ENCODE peak calls at places on chromosome 3, in seven cellular contexts. H, K, P, E, L, X and Q are unnamed samples.
A peak's percentile ranks its signal among the peaks of the same experiment; 100 is the strongest.

GRCh38 chr3:119690043-119690656 is 12.7 kb upstream of the CFAP91 start:
- DNase-seq in H (no peak), K (peak; percentile 42), P (peak; percentile 63), E (peak; percentile 43), L (no peak), X (no peak), Q (no peak)

GRCh38 chr3:108804956-108805355 is 17.6 kb upstream of the TRAT1 start:
- DNase-seq in H (no peak), K (no peak), P (no peak), E (no peak), L (no peak), X (no peak), Q (no peak)

GRCh38 chr3:198030726-198031125 is 70.7 kb downstream of the LMLN start:
- DNase-seq in H (no peak), K (no peak), P (no peak), E (no peak), L (no peak), X (no peak), Q (no peak)

GRCh38 chr3:23501201-23501824 is 298.2 kb downstream of the UBE2E2 start:
- DNase-seq in H (no peak), K (no peak), P (no peak), E (no peak), L (no peak), X (no peak), Q (no peak)

GRCh38 chr3:150961949-150962348 is 10.6 kb downstream of the CLRN1 start:
- DNase-seq in H (no peak), K (no peak), P (no peak), E (no peak), L (no peak), X (no peak), Q (no peak)

GRCh38 chr3:102718651-102719050 is 283.8 kb downstream of the ZPLD1 start:
- DNase-seq in H (no peak), K (no peak), P (no peak), E (no peak), L (no peak), X (no peak), Q (no peak)

GRCh38 chr3:18080198-18080689 is 337.8 kb upstream of the TBC1D5 start:
- DNase-seq in H (no peak), K (no peak), P (peak; percentile 40), E (no peak), L (no peak), X (no peak), Q (no peak)

GRCh38 chr3:161630791-161631190 is 134.2 kb downstream of the OTOL1 start:
- DNase-seq in H (no peak), K (no peak), P (peak; percentile 38), E (peak; percentile 22), L (no peak), X (no peak), Q (no peak)

GRCh38 chr3:29494305-29495036 is 213.6 kb downstream of the RBMS3 start:
- DNase-seq in H (no peak), K (no peak), P (no peak), E (no peak), L (no peak), X (no peak), Q (no peak)

GRCh38 chr3:29249829-29250228 is 31.0 kb upstream of the RBMS3 start:
- DNase-seq in H (no peak), K (no peak), P (no peak), E (no peak), L (no peak), X (no peak), Q (no peak)

GRCh38 chr3:122356402-122356801 is 26.6 kb downstream of the MIX23 start:
- DNase-seq in H (no peak), K (peak; percentile 31), P (peak; percentile 76), E (peak; percentile 60), L (no peak), X (no peak), Q (peak; percentile 34)

GRCh38 chr3:107904536-107905066 is 186.2 kb downstream of the CD47 start:
- DNase-seq in H (no peak), K (no peak), P (no peak), E (no peak), L (no peak), X (no peak), Q (no peak)

GRCh38 chr3:177459397-177459796 is 262.1 kb upstream of the TBL1XR1 start:
- DNase-seq in H (no peak), K (no peak), P (no peak), E (no peak), L (no peak), X (no peak), Q (no peak)

GRCh38 chr3:30626443-30627181 is 20.2 kb downstream of the TGFBR2 start:
- DNase-seq in H (no peak), K (no peak), P (peak; percentile 53), E (no peak), L (no peak), X (no peak), Q (peak; percentile 78)

GRCh38 chr3:113606539-113607218 is 74.3 kb downstream of the SIDT1 start:
- DNase-seq in H (peak; percentile 3), K (no peak), P (no peak), E (no peak), L (no peak), X (peak; percentile 94), Q (no peak)

GRCh38 chr3:45139372-45139894 is 6.7 kb downstream of the CDCP1 start:
- DNase-seq in H (no peak), K (no peak), P (no peak), E (no peak), L (no peak), X (no peak), Q (no peak)

GRCh38 chr3:4350789-4351163 is 47.6 kb downstream of the SETMAR start:
- DNase-seq in H (peak; percentile 42), K (peak; percentile 76), P (peak; percentile 76), E (peak; percentile 67), L (no peak), X (peak; percentile 53), Q (peak; percentile 37)

GRCh38 chr3:141452045-141452444 is 34.8 kb upstream of the RASA2 start:
- DNase-seq in H (no peak), K (peak; percentile 38), P (peak; percentile 52), E (peak; percentile 57), L (no peak), X (peak; percentile 75), Q (no peak)

GRCh38 chr3:8816106-8816505 is 46.7 kb upstream of the OXTR start:
- DNase-seq in H (no peak), K (no peak), P (no peak), E (no peak), L (no peak), X (no peak), Q (no peak)

GRCh38 chr3:31161889-31162288 is 267.4 kb upstream of the GADL1 start:
- DNase-seq in H (no peak), K (no peak), P (no peak), E (no peak), L (no peak), X (no peak), Q (no peak)

GRCh38 chr3:156291269-156292123 is 171.1 kb downstream of the KCNAB1 start:
- DNase-seq in H (no peak), K (no peak), P (no peak), E (peak; percentile 76), L (no peak), X (no peak), Q (no peak)
- H3K4me3 ChIP-seq in H (no peak overlapping the region), K (no peak overlapping the region), P (no peak overlapping the region), E (peak overlapping the region; percentile 50), L (peak overlapping the region; percentile 0), X (no peak overlapping the region), Q (no peak overlapping the region)

DNA sequence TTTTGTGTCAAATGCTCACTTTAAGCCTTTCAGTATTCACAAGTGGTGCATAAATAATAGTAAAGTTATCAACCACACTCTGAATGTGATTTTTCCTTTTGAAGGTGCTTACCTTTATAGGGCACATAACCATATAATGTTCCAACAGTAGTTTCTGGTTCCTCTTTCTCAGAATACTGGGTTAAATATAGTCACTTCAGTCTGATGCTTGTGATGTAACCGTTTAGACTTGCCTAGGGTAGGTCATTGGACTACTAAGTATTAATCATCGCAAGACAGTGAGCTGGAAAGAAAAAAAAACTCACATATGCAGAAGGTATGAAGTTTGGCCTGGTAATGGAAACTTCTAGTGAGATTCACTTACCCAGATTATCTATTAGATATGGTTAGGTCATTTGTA is 1.9 kb downstream of the KBTBD8 start:
- DNase-seq in H (no peak), K (no peak), P (peak; percentile 20), E (no peak), L (no peak), X (peak; percentile 47), Q (no peak)
- H3K4me3 ChIP-seq in H (no peak overlapping the region), K (no peak overlapping the region), P (no peak overlapping the region), E (no peak overlapping the region), L (no peak overlapping the region), X (peak overlapping the region; percentile 88), Q (no peak overlapping the region)

DNA sequence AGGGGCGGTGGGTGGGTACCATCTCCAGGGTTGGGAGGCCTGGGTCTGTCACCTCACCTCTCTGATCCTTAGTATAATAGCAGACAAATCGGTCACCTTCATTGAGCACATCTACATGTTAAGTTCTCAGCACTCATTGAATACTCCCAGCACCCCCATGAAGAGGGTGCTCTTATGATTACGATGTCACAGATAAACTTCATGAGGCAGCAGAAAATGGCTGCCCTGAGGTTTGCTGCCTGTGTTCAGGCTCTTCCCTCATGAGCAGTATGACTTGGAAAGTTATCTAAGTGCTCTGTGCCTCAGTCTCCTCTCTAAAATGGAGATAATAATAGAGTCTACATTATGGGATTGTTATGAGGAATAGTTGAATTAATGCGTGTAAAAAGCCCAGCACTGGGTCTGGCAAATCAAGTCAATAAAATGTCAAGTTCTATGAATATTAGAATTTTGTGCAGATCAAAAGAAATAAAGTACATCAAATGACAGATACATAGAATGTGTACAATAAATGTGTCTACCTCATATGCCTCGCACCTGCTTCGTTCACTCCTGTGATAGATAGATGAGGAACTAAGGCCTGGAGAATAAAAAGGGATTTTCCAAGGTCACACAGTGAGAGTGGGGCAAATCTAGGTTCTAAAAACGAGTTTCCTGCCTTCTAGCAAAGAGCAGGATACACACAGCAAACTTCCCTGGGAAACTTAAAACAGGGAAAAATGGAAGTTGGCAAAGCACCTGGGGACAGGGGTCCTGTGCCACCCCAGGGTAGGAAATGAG is 142.2 kb upstream of the MRPS22 start:
- DNase-seq in H (no peak), K (no peak), P (no peak), E (no peak), L (no peak), X (peak; percentile 52), Q (no peak)
- H3K4me3 ChIP-seq in H (no peak overlapping the region), K (no peak overlapping the region), P (no peak overlapping the region), E (no peak overlapping the region), L (no peak overlapping the region), X (peak overlapping the region; percentile 44), Q (peak overlapping the region; percentile 24)

DNA sequence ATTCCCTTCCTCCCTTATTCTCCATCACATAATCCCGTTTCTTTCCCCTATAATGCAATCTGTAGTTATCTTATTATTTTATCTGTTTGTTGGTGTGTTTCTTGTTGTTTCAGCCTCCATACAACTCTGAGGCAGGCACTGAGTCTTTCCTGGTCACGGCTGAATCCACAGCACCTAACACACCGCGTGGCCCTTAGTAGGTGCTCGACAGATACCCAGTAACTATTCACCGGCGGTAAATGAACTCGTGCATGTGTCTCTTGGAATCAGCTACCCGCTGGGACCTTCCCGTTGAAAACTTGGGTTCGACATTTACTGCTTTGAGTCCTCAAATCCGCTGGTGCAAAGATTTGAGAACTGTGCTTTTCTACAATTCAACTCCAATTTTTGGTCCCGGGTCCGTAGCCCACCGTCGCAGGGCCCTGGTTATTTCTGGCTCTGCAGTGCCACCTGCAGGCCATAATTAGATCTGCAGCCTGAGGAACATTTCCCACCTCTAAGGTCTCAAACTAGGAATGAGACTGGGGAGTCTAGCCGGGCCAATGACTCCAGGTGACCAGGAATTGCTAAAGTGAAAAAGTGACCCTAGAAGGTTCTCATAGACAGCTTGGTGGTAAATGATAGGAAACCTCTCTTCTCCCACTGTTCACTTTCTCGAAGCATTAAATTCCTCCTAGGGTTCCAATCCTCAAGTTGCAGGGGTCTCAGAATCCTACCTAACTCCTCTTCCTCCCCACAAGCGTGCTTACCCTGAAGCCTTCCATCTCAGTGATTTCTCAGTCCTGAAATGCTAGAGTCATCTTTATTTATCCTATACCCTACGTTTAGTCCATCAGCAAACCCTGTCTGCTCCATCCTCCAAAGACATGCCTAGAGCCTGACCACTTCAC is 40.0 kb upstream of the TRH start:
- DNase-seq in H (no peak), K (peak; percentile 25), P (peak; percentile 42), E (peak; percentile 65), L (no peak), X (peak; percentile 8), Q (peak; percentile 12)
- H3K4me3 ChIP-seq in H (no peak overlapping the region), K (peak overlapping the region; percentile 18), P (peak overlapping the region; percentile 64), E (no peak overlapping the region), L (no peak overlapping the region), X (no peak overlapping the region), Q (no peak overlapping the region)